ENCODE peak calls at places on chromosomes 2 and 18, in nine cellular contexts. C is iPS-NIHi11, H is amygdala, J is immature natural killer cell, Q is posterior cingulate gyrus, F is coronary artery, S is memory B cell, M is tibial nerve, D is AG10803. A is an unnamed sample.

GRCh38 chr2:77962943-77963342 is 440.8 kb upstream of the LRRTM4 start:
- DNase-seq in S (no peak), J (no peak), D (no peak), M (no peak), C (no peak), F (no peak), H (no peak), Q (no peak), A (no peak)

GRCh38 chr2:152598975-152599724 is 118.1 kb downstream of the PRPF40A start:
- DNase-seq in M (no peak), D (no peak), C (no peak), Q (no peak), S (no peak), J (no peak), F (no peak), H (no peak), A (no peak)

GRCh38 chr2:217953011-217953481 is 49.7 kb downstream of the TNS1 start:
- DNase-seq in C (no peak), S (no peak), H (no peak), J (no peak), D (no peak), F (no peak), M (peak), Q (no peak), A (no peak)

GRCh38 chr2:72001937-72002690 is 145.5 kb downstream of the CYP26B1 start:
- DNase-seq in S (no peak), C (peak), F (no peak), Q (no peak), D (no peak), M (no peak), J (no peak), H (no peak), A (no peak)

GRCh38 chr2:201130524-201131186 is 14.7 kb downstream of the CFLAR start:
- DNase-seq in C (no peak), J (peak), M (no peak), F (no peak), H (no peak), S (no peak), D (peak), Q (no peak), A (no peak)

GRCh38 chr18:59123588-59124369 is 15.9 kb upstream of the SEC11C start:
- DNase-seq in D (peak), J (no peak), F (no peak), M (no peak), Q (no peak), S (no peak), C (no peak), H (no peak), A (no peak)

GRCh38 chr2:105450495-105450894 is 51.6 kb upstream of the FHL2 start:
- DNase-seq in D (no peak), M (no peak), H (no peak), S (no peak), Q (no peak), J (no peak), C (no peak), F (no peak), A (no peak)

GRCh38 chr2:199819746-199820145 is 31.2 kb downstream of the FTCDNL1 start:
- DNase-seq in S (no peak), H (no peak), M (no peak), Q (no peak), D (peak), C (no peak), F (no peak), J (no peak), A (no peak)

GRCh38 chr2:144230452-144231085 is 289.4 kb downstream of the ZEB2 start:
- DNase-seq in J (no peak), S (no peak), Q (no peak), D (peak), C (no peak), F (no peak), M (no peak), H (no peak), A (no peak)

GRCh38 chr18:34251919-34252318 is 27.2 kb upstream of the NOL4 start:
- DNase-seq in D (no peak), J (no peak), C (no peak), S (no peak), Q (no peak), F (no peak), H (no peak), M (no peak), A (no peak)